ENCODE peak calls at places on chromosomes 13 and 19, in four cellular contexts. G is WERI-Rb-1, V is Panc1, L is IMR-90. F is an unnamed sample.

GRCh38 chr19:54133312-54133956 is 4.1 kb upstream of the CNOT3 start:
- DNase-seq in V (no peak), L (no peak), G (no peak), F (no peak)

GRCh38 chr13:112713517-112714253 is 23.8 kb downstream of the ATP11A start:
- DNase-seq in V (no peak), L (no peak), G (no peak), F (no peak)

GRCh38 chr19:44746946-44747738 is 1.4 kb upstream of the BCL3 start:
- DNase-seq in V (peak; percentile 69), G (peak; percentile 89), L (peak; percentile 96), F (peak; percentile 97)

GRCh38 chr13:36029171-36029570 is 102.0 kb downstream of the DCLK1 start:
- DNase-seq in L (peak; percentile 5), V (no peak), G (no peak), F (peak; percentile 54)

GRCh38 chr13:95707442-95708389 is 30.8 kb downstream of the DNAJC3 start:
- DNase-seq in L (no peak), V (no peak), G (no peak), F (no peak)

GRCh38 chr19:36686365-36687213 is 823 bp upstream of the ZNF567 start:
- DNase-seq in G (no peak), L (peak; percentile 5), V (no peak), F (peak; percentile 14)

GRCh38 chr19:55368701-55369563 is 1.3 kb downstream of the IL11 start:
- DNase-seq in V (no peak), G (peak; percentile 42), L (peak; percentile 49), F (peak; percentile 41)

GRCh38 chr19:21612403-21612872 is 107.0 kb downstream of the ZNF429 start:
- DNase-seq in V (no peak), G (no peak), L (no peak), F (no peak)

GRCh38 chr13:43006893-43007631 is 15.0 kb upstream of the EPSTI1 start:
- DNase-seq in V (no peak), G (no peak), L (peak; percentile 63), F (peak; percentile 46)

GRCh38 chr19:30029721-30030510 is 87.9 kb downstream of the URI1 start:
- DNase-seq in G (no peak), V (no peak), L (peak; percentile 56), F (peak; percentile 63)

GRCh38 chr19:52187407-52187806 is 2.4 kb upstream of the PPP2R1A start:
- DNase-seq in L (no peak), G (no peak), V (no peak), F (no peak)

GRCh38 chr19:9935409-9936062 is 779 bp downstream of the OLFM2 start:
- DNase-seq in V (no peak), G (no peak), L (no peak), F (no peak)

GRCh38 chr13:63279136-63279535 is 1863.5 kb upstream of the PCDH20 start:
- DNase-seq in G (no peak), V (no peak), L (no peak), F (no peak)

GRCh38 chr19:16559896-16560295 is 12.3 kb downstream of the SLC35E1 start:
- DNase-seq in V (no peak), G (no peak), L (no peak), F (peak; percentile 18)

GRCh38 chr19:57759096-57759495 is 10.4 kb upstream of the ZNF586 start:
- DNase-seq in L (no peak), G (no peak), V (no peak), F (no peak)

GRCh38 chr19:43532571-43532961 is 422 bp upstream of the ZNF575 start:
- DNase-seq in G (peak; percentile 49), V (no peak), L (no peak), F (no peak)

GRCh38 chr19:37955986-37956385 is 49.0 kb downstream of the SIPA1L3 start:
- DNase-seq in L (no peak), G (no peak), V (no peak), F (no peak)

GRCh38 chr13:48775285-48775684 is 121.6 kb downstream of the CYSLTR2 start:
- DNase-seq in L (peak; percentile 65), G (no peak), V (no peak), F (no peak)

GRCh38 chr19:49201042-49201441 is 43.5 kb downstream of the TRPM4 start:
- DNase-seq in G (no peak), V (no peak), L (no peak), F (no peak)

GRCh38 chr19:51131780-51132680 is 7.3 kb downstream of the SIGLEC9 start:
- DNase-seq in G (peak; percentile 17), L (peak; percentile 38), V (no peak), F (peak; percentile 86)

GRCh38 chr13:113981611-113982295 is 7.9 kb upstream of the C13orf46 start:
- DNase-seq in G (no peak), L (no peak), V (no peak), F (no peak)

GRCh38 chr13:34751492-34751891 is 190.6 kb upstream of the NBEA start:
- DNase-seq in L (no peak), G (no peak), V (no peak), F (no peak)

GRCh38 chr13:62879071-62879470 is 1463.4 kb upstream of the PCDH20 start:
- DNase-seq in V (no peak), G (no peak), L (peak; percentile 77), F (peak; percentile 33)

GRCh38 chr13:33794576-33794975 is 23.4 kb upstream of the RFC3 start:
- DNase-seq in L (no peak), V (no peak), G (no peak), F (peak; percentile 33)

GRCh38 chr13:100887729-100888151 is 213.1 kb upstream of the TMTC4 start:
- DNase-seq in V (no peak), G (no peak), L (peak; percentile 82), F (peak; percentile 77)

GRCh38 chr19:42388851-42389489 is 1.1 kb downstream of the CNFN start:
- DNase-seq in G (no peak), V (no peak), L (no peak), F (no peak)

GRCh38 chr19:42389899-42390298 is at the start of gene CNFN:
- DNase-seq in G (no peak), L (no peak), V (no peak), F (no peak)

GRCh38 chr19:42392165-42392564 is 2.1 kb upstream of the CNFN start:
- DNase-seq in L (no peak), G (no peak), V (no peak), F (no peak)

GRCh38 chr19:42386974-42387707 is 3.0 kb downstream of the CNFN start:
- DNase-seq in G (peak; percentile 89), L (peak; percentile 33), V (peak; percentile 25), F (peak; percentile 47)
- TF ChIP-seq CTCF in G (peak; percentile 66), L (peak; percentile 43), V (no peak), F (peak; percentile 33)

GRCh38 chr19:15244106-15244803 is 12.0 kb upstream of the EPHX3 start:
- DNase-seq in V (no peak), G (no peak), L (no peak), F (no peak)

GRCh38 chr19:15241259-15241658 is 9.0 kb upstream of the EPHX3 start:
- DNase-seq in G (no peak), L (peak; percentile 32), V (no peak), F (no peak)

GRCh38 chr19:15244808-15245207 is 12.6 kb upstream of the EPHX3 start:
- DNase-seq in V (no peak), L (no peak), G (no peak), F (no peak)

GRCh38 chr19:15245370-15246197 is 13.3 kb upstream of the EPHX3 start:
- DNase-seq in G (no peak), L (no peak), V (no peak), F (no peak)

DNA sequence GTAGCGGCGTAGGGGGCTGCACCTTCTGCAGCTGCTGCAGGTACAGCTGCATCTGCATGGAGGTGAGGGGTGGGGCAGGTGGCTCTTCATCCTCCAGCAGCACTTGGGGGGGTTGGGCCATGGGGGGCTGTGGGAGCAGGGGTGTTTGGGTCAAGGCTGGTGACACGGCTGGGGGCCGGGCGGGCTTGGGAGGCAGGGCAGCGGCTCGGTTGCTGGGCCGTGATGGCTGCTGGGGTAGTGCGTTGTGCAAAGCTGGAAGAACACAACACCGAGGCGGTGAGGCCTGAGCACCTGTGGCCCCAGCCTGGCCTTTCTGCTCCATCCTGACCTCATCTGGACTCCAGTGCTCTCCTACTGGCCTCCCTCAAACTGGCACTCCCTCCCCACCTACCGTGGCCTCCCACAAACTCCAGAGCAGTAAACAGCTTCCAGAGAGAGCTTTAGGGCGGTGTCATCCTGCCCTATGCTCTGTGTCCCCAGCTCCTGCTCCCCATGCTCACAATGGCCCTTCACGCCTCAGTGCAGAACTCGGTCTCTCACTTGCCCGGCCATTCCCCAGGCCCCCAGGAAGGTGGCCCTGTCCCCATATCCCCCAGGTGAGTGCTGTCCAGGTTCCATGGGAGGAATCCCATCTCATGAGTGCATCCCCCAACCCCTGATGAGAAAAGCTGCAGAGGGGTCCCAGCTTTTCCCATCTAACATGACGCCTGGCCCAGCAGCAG is 11.1 kb upstream of the EPHX3 start:
- DNase-seq in V (no peak), L (no peak), G (no peak), F (no peak)
- TF ChIP-seq CTCF in V (no peak), L (no peak), G (no peak), F (no peak)

GRCh38 chr13:110455941-110456340 is 105.6 kb downstream of the RAB20 start:
- DNase-seq in G (peak; percentile 95), V (peak; percentile 52), L (peak; percentile 61), F (peak; percentile 76)

GRCh38 chr13:110455444-110455843 is 106.1 kb downstream of the RAB20 start:
- DNase-seq in V (no peak), G (no peak), L (no peak), F (no peak)

GRCh38 chr13:110453767-110454166 is 107.8 kb downstream of the RAB20 start:
- DNase-seq in L (no peak), G (no peak), V (no peak), F (no peak)

GRCh38 chr13:110454956-110455355 is 106.6 kb downstream of the RAB20 start:
- DNase-seq in V (no peak), L (no peak), G (no peak), F (no peak)

DNA sequence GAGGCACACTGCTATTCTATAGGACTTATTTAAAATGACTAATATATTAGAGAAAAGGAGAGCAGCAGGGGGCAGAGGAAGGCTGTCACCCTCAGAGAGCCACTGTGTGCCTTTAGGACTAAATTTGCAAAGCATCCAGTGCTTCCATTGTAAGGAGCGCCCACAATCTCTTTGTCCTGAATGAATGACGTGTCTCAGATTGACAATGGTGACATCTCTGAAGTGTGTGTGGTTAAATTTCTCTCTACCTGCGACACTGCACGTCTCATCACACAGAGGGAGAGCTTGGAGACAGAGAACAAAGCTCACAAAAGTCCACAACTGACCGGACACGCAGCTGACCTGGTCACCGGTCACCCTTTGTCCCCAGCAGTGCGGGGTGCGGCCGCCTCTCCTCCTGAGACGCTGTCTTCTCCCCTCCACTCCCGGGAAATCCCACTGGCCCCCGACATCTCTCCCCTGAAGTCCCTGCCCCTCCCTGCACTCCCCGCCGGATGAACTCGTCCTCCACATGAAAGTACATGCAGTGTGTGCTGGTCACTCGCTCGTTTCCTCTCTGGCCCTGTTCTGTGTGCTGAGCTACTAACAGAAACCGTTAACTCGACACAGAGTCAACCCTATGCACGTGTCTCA is 107.2 kb downstream of the RAB20 start:
- DNase-seq in L (no peak), V (no peak), G (no peak), F (no peak)
- TF ChIP-seq CTCF in L (no peak), V (no peak), G (no peak), F (no peak)

DNA sequence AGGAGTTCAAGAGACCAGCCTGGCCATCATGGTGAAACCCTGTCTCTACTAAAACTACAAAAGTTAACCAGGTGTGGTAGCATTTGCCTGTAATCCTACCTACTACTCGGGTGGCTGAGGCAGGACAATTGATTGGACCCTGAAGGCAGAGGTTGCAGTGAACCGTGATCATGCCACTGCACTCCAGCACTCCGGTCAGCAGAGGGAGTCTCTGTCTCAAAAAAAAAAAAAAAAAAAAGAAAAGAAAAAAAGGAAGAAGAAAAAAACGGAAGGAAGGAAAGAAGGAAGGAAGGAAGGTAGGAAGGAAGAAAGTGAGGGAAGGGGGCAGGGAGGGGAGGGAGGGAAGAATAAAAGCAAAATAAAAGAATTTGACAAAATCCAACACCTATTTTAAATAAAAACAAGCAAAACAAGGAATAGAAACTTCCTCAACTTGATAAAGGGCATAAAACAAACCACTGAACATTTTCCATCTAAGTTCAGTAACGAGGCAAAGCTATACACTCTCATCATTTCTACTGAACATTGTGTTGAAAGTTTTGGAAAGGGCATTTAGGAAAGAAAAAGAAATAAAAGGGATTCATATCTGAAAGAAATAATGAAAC is 411.6 kb upstream of the SLITRK5 start:
- DNase-seq in L (no peak), V (no peak), G (peak; percentile 65), F (no peak)
- TF ChIP-seq CTCF in L (peak; percentile 34), V (peak; percentile 63), G (peak; percentile 73), F (peak; percentile 1)

F was measured in fibroblast of pulmonary artery.